ENCODE peak calls at places on chromosomes 1 and 21, in seven cellular contexts. Z is NCI-H1105; N is H9; F is GM13976; C is activated T-cell treated with anti-CD3 and anti-CD28 coated beads, Interleukin-2, amount 50 U/mL, for 72 hours; D is NCI-H774; L is activated T-helper 1 cell treated with Interleukin-2 at 50 U/mL for 16 hours. K is an unnamed sample.

GRCh38 chr1:58515794-58516401 is 30.6 kb downstream of the OMA1 start:
- DNase-seq in N (no peak), L (no peak), Z (peak; percentile 68), C (peak; percentile 18), F (peak; percentile 42), D (peak; percentile 64), K (peak; percentile 36)

GRCh38 chr21:42570362-42570761 is 56.7 kb downstream of the SLC37A1 start:
- DNase-seq in L (no peak), Z (no peak), F (no peak), C (no peak), D (no peak), N (no peak), K (no peak)

GRCh38 chr1:88029899-88030298 is 654.2 kb upstream of the PKN2 start:
- DNase-seq in L (no peak), C (no peak), Z (no peak), D (no peak), F (no peak), N (no peak), K (no peak)

GRCh38 chr1:153610334-153611023 is 2.5 kb downstream of the S100A16 start:
- DNase-seq in F (peak; percentile 24), D (no peak), L (no peak), Z (no peak), N (no peak), C (no peak), K (no peak)

GRCh38 chr1:52550447-52550846 is 2.4 kb downstream of the TUT4 start:
- DNase-seq in L (no peak), C (no peak), N (no peak), Z (no peak), F (no peak), D (no peak), K (no peak)

GRCh38 chr1:205199090-205199930 is 12.2 kb downstream of the DSTYK start:
- DNase-seq in C (peak; percentile 56), N (no peak), D (no peak), L (no peak), F (peak; percentile 36), Z (no peak), K (no peak)

GRCh38 chr1:94579876-94580294 is 38.3 kb upstream of the F3 start:
- DNase-seq in D (no peak), L (no peak), N (peak; percentile 69), F (no peak), Z (no peak), C (no peak), K (no peak)

GRCh38 chr1:153658400-153659174 is at the start of gene SNAPIN:
- DNase-seq in N (peak; percentile 93), C (peak; percentile 95), F (peak; percentile 94), L (peak; percentile 83), D (peak; percentile 89), Z (peak; percentile 82), K (peak; percentile 57)

GRCh38 chr1:88982055-88982454 is 10.4 kb downstream of the KYAT3 start:
- DNase-seq in F (no peak), L (no peak), N (no peak), D (no peak), Z (no peak), C (no peak), K (no peak)

GRCh38 chr1:41610361-41610760 is 125.9 kb upstream of the EDN2 start:
- DNase-seq in Z (no peak), C (no peak), F (no peak), L (no peak), D (no peak), N (no peak), K (no peak)